ENCODE peak calls at places on chromosomes 1 and 21, in six cellular contexts. One of them, this sample, is unnamed.

GRCh38 chr1:168637350-168637991 is 61.1 kb downstream of the XCL1 start:
- DNase-seq in A673: peak
- DNase-seq in transverse colon: no peak
- DNase-seq in GM12865: peak
- DNase-seq in fibroblast of mammary gland: peak
- DNase-seq in prostate gland: no peak
- DNase-seq in this sample: peak

GRCh38 chr1:168465942-168466702 is 77.7 kb downstream of the XCL2 start:
- DNase-seq in A673: peak
- DNase-seq in transverse colon: peak
- DNase-seq in GM12865: peak
- DNase-seq in fibroblast of mammary gland: peak
- DNase-seq in prostate gland: peak
- DNase-seq in this sample: peak

GRCh38 chr21:38475519-38475918 is 22.8 kb downstream of the ERG start:
- DNase-seq in A673: no peak
- DNase-seq in transverse colon: no peak
- DNase-seq in GM12865: no peak
- DNase-seq in fibroblast of mammary gland: no peak
- DNase-seq in prostate gland: no peak
- DNase-seq in this sample: no peak

GRCh38 chr1:27359822-27360158 is 7.0 kb downstream of the MAP3K6 start:
- DNase-seq in A673: no peak
- DNase-seq in transverse colon: no peak
- DNase-seq in GM12865: no peak
- DNase-seq in fibroblast of mammary gland: no peak
- DNase-seq in prostate gland: no peak
- DNase-seq in this sample: no peak

GRCh38 chr1:54325705-54326461 is 80.3 kb downstream of the SSBP3 start:
- DNase-seq in A673: no peak
- DNase-seq in transverse colon: no peak
- DNase-seq in GM12865: no peak
- DNase-seq in fibroblast of mammary gland: no peak
- DNase-seq in prostate gland: no peak
- DNase-seq in this sample: no peak

GRCh38 chr1:119868176-119868575 is 28.1 kb downstream of the ADAM30 start:
- DNase-seq in A673: no peak
- DNase-seq in transverse colon: peak
- DNase-seq in GM12865: no peak
- DNase-seq in fibroblast of mammary gland: no peak
- DNase-seq in prostate gland: peak
- DNase-seq in this sample: peak

GRCh38 chr1:113874017-113874879 is 2.7 kb upstream of the PTPN22 start:
- DNase-seq in A673: no peak
- DNase-seq in transverse colon: peak
- DNase-seq in GM12865: peak
- DNase-seq in fibroblast of mammary gland: peak
- DNase-seq in prostate gland: no peak
- DNase-seq in this sample: peak

GRCh38 chr1:225814381-225814780 is 4.5 kb downstream of the EPHX1 start:
- DNase-seq in A673: no peak
- DNase-seq in transverse colon: no peak
- DNase-seq in GM12865: no peak
- DNase-seq in fibroblast of mammary gland: no peak
- DNase-seq in prostate gland: no peak
- DNase-seq in this sample: no peak

GRCh38 chr1:23913212-23913880 is at the start of gene CNR2:
- DNase-seq in A673: no peak
- DNase-seq in transverse colon: peak
- DNase-seq in GM12865: peak
- DNase-seq in fibroblast of mammary gland: no peak
- DNase-seq in prostate gland: no peak
- DNase-seq in this sample: no peak

GRCh38 chr1:5389101-5389885 is 602.9 kb downstream of the NPHP4 start:
- DNase-seq in A673: no peak
- DNase-seq in transverse colon: no peak
- DNase-seq in GM12865: no peak
- DNase-seq in fibroblast of mammary gland: no peak
- DNase-seq in prostate gland: no peak
- DNase-seq in this sample: no peak

GRCh38 chr1:113856011-113856410 is 15.5 kb downstream of the PTPN22 start:
- DNase-seq in A673: no peak
- DNase-seq in transverse colon: no peak
- DNase-seq in GM12865: no peak
- DNase-seq in fibroblast of mammary gland: no peak
- DNase-seq in prostate gland: no peak
- DNase-seq in this sample: no peak

GRCh38 chr1:194658090-194658439 is 1471.7 kb upstream of the B3GALT2 start:
- DNase-seq in A673: no peak
- DNase-seq in transverse colon: no peak
- DNase-seq in GM12865: peak
- DNase-seq in fibroblast of mammary gland: peak
- DNase-seq in prostate gland: no peak
- DNase-seq in this sample: peak

GRCh38 chr1:203140743-203141520 is 13.4 kb downstream of the ADORA1 start:
- DNase-seq in A673: no peak
- DNase-seq in transverse colon: no peak
- DNase-seq in GM12865: no peak
- DNase-seq in fibroblast of mammary gland: no peak
- DNase-seq in prostate gland: no peak
- DNase-seq in this sample: no peak

GRCh38 chr1:116375884-116376733 is 3.1 kb downstream of the ATP1A1 start:
- DNase-seq in A673: peak
- DNase-seq in transverse colon: peak
- DNase-seq in GM12865: peak
- DNase-seq in fibroblast of mammary gland: peak
- DNase-seq in prostate gland: peak
- DNase-seq in this sample: peak

GRCh38 chr1:246067432-246068021 is 439.6 kb downstream of the SMYD3 start:
- DNase-seq in A673: no peak
- DNase-seq in transverse colon: no peak
- DNase-seq in GM12865: peak
- DNase-seq in fibroblast of mammary gland: no peak
- DNase-seq in prostate gland: no peak
- DNase-seq in this sample: no peak

GRCh38 chr1:214380418-214380817 is 99.5 kb downstream of the SMYD2 start:
- DNase-seq in A673: no peak
- DNase-seq in transverse colon: no peak
- DNase-seq in GM12865: no peak
- DNase-seq in fibroblast of mammary gland: no peak
- DNase-seq in prostate gland: peak
- DNase-seq in this sample: peak

GRCh38 chr1:54371936-54372385 is 34.2 kb downstream of the SSBP3 start:
- DNase-seq in A673: no peak
- DNase-seq in transverse colon: no peak
- DNase-seq in GM12865: no peak
- DNase-seq in fibroblast of mammary gland: no peak
- DNase-seq in prostate gland: no peak
- DNase-seq in this sample: no peak

GRCh38 chr1:48870596-48870995 is 93.9 kb upstream of the BEND5 start:
- DNase-seq in A673: peak
- DNase-seq in transverse colon: no peak
- DNase-seq in GM12865: peak
- DNase-seq in fibroblast of mammary gland: peak
- DNase-seq in prostate gland: no peak
- DNase-seq in this sample: peak

GRCh38 chr1:35914706-35915105 is 16.2 kb upstream of the AGO3 start:
- DNase-seq in A673: no peak
- DNase-seq in transverse colon: no peak
- DNase-seq in GM12865: no peak
- DNase-seq in fibroblast of mammary gland: no peak
- DNase-seq in prostate gland: no peak
- DNase-seq in this sample: no peak

GRCh38 chr21:44931137-44931500 is 8.7 kb upstream of the SLX9 start:
- DNase-seq in A673: peak
- DNase-seq in transverse colon: peak
- DNase-seq in GM12865: peak
- DNase-seq in fibroblast of mammary gland: peak
- DNase-seq in prostate gland: no peak
- DNase-seq in this sample: peak

GRCh38 chr1:119347858-119348257 is 20.7 kb upstream of the HAO2 start:
- DNase-seq in A673: no peak
- DNase-seq in transverse colon: no peak
- DNase-seq in GM12865: peak
- DNase-seq in fibroblast of mammary gland: peak
- DNase-seq in prostate gland: no peak
- DNase-seq in this sample: no peak

GRCh38 chr1:205480349-205481278 is 23.9 kb upstream of the CDK18 start:
- DNase-seq in A673: no peak
- DNase-seq in transverse colon: no peak
- DNase-seq in GM12865: peak
- DNase-seq in fibroblast of mammary gland: no peak
- DNase-seq in prostate gland: no peak
- DNase-seq in this sample: no peak

DNA sequence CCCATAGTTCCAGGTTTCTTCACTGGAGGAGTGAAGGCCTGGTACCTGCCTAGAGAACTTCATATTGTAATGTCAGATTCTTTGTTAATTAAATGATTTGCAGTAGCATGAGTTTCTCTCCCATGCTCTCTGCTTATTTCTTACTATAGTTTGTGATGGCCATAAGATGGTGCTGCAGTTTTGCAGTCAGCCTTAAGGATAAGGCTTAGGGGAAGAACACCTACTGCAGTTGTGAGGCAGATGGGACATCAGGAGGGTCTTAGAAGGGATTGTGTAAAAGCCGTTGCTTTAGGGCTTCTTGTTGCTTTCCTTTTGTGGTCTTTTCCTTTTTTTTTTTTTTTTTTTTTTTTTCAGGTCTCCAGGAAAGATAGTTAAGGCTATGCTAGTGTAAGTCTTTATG is 61.8 kb downstream of the MACF1 start:
- DNase-seq in A673: peak
- DNase-seq in transverse colon: no peak
- DNase-seq in GM12865: peak
- DNase-seq in fibroblast of mammary gland: peak
- DNase-seq in prostate gland: no peak
- DNase-seq in this sample: peak
- TF ChIP-seq CTCF in A673: peak
- TF ChIP-seq CTCF in transverse colon: no peak
- TF ChIP-seq CTCF in GM12865: peak
- TF ChIP-seq CTCF in fibroblast of mammary gland: peak
- TF ChIP-seq CTCF in prostate gland: no peak
- TF ChIP-seq CTCF in this sample: peak

GRCh38 chr1:154324669-154325582 is at the start of gene ATP8B2:
- DNase-seq in A673: peak
- DNase-seq in transverse colon: peak
- DNase-seq in GM12865: peak
- DNase-seq in fibroblast of mammary gland: peak
- DNase-seq in prostate gland: peak
- DNase-seq in this sample: peak

GRCh38 chr1:154324241-154324640 is 1.1 kb upstream of the ATP8B2 start:
- DNase-seq in A673: no peak
- DNase-seq in transverse colon: no peak
- DNase-seq in GM12865: no peak
- DNase-seq in fibroblast of mammary gland: no peak
- DNase-seq in prostate gland: no peak
- DNase-seq in this sample: no peak

GRCh38 chr1:154327466-154328317 is 2.4 kb downstream of the ATP8B2 start:
- DNase-seq in A673: peak
- DNase-seq in transverse colon: peak
- DNase-seq in GM12865: peak
- DNase-seq in fibroblast of mammary gland: no peak
- DNase-seq in prostate gland: no peak
- DNase-seq in this sample: no peak

GRCh38 chr1:154326546-154327465 is 1.5 kb downstream of the ATP8B2 start:
- DNase-seq in A673: peak
- DNase-seq in transverse colon: no peak
- DNase-seq in GM12865: no peak
- DNase-seq in fibroblast of mammary gland: peak
- DNase-seq in prostate gland: no peak
- DNase-seq in this sample: peak

DNA sequence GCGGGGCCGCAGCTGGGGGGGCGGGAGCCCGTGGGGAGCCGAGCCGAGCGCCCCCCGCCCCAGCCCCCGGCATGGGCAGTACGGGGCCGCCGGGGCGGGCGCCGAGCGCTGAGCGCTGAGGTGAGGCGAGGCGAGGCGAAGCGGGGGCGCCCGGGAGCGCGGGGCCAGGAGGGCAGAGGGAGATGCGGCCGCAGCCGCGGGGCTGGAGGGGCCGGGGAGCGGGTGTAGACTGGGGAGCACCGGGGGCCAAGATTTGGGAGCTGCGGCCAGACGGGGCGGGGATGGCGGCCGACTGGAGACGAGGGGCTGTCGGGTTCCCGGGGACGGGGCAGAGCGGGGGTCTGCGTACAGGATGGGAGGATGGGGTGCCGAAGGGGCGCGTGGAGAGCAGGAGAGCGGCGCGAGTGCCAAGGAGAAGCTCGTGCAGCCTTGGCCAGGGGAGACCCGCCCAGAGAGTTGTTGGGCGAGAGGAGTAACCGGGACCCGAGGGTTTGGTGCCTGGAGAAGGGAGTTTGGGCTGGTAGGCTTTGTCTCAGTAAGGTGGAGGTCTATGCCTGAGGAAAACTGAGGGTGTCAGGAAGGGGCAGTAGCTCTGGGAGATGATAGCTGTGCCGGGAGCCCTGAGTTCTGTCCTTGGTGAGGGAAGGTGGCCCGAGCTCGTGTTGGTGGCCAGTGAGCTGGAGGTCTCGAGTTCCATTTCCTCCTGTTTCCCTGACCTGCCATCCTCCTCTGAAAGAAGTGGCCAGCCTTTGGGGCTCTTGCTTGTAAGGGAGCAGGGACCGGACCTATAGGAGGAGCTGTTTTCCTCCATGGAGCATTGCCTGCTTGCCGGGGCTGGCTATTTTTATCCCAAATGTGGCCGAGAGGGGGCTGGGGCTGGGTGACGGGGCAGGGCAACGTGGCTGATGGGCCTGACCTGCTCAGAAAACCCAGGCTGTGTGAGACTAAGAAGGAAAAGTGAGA is 539 bp downstream of the ATP8B2 start:
- DNase-seq in A673: peak
- DNase-seq in transverse colon: peak
- DNase-seq in GM12865: peak
- DNase-seq in fibroblast of mammary gland: peak
- DNase-seq in prostate gland: peak
- DNase-seq in this sample: peak
- TF ChIP-seq CTCF in A673: peak
- TF ChIP-seq CTCF in transverse colon: peak
- TF ChIP-seq CTCF in GM12865: no peak
- TF ChIP-seq CTCF in fibroblast of mammary gland: peak
- TF ChIP-seq CTCF in prostate gland: peak
- TF ChIP-seq CTCF in this sample: peak

DNA sequence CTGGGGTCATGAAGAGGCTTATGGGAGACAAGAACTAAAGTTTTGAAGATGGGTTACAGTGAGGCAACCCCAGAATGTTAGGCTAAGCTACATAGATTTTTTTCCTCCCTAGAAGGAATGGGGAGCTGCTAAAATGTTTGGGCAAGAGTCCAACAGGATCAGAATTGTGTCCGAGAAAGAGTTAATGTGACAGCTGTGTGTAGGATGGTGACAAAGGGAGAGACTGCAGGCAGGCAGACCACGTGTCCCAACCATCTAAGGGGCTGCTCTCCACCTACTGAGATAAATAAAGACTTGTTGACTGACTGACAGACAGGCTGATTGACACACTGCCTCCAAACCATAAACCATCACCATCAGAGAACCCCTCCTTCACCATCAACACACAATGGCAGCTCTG is 133.7 kb upstream of the CTTNBP2NL start:
- DNase-seq in A673: no peak
- DNase-seq in transverse colon: no peak
- DNase-seq in GM12865: no peak
- DNase-seq in fibroblast of mammary gland: no peak
- DNase-seq in prostate gland: no peak
- DNase-seq in this sample: no peak
- TF ChIP-seq CTCF in A673: no peak
- TF ChIP-seq CTCF in transverse colon: no peak
- TF ChIP-seq CTCF in GM12865: no peak
- TF ChIP-seq CTCF in fibroblast of mammary gland: no peak
- TF ChIP-seq CTCF in prostate gland: no peak
- TF ChIP-seq CTCF in this sample: no peak

GRCh38 chr1:160952129-160952510 is 2.5 kb downstream of the ITLN2 start:
- DNase-seq in A673: no peak
- DNase-seq in transverse colon: no peak
- DNase-seq in GM12865: no peak
- DNase-seq in fibroblast of mammary gland: no peak
- DNase-seq in prostate gland: peak
- DNase-seq in this sample: no peak
- TF ChIP-seq CTCF in A673: no peak
- TF ChIP-seq CTCF in transverse colon: no peak
- TF ChIP-seq CTCF in GM12865: no peak
- TF ChIP-seq CTCF in fibroblast of mammary gland: no peak
- TF ChIP-seq CTCF in prostate gland: no peak
- TF ChIP-seq CTCF in this sample: no peak